ENCODE peak calls at places on chromosomes 1 and 21, in four cellular contexts. One of them, this sample, is unnamed.

GRCh38 chr1:89882348-89883029 is 61.7 kb downstream of the LRRC8D start:
- DNase-seq in GM23248: no peak
- DNase-seq in mucosa of descending colon: no peak
- DNase-seq in effector memory CD4-positive, alpha-beta T cell: no peak
- DNase-seq in this sample: no peak

GRCh38 chr1:15106608-15107007 is 46.9 kb upstream of the TMEM51 start:
- DNase-seq in GM23248: no peak
- DNase-seq in mucosa of descending colon: peak; percentile 43
- DNase-seq in effector memory CD4-positive, alpha-beta T cell: no peak
- DNase-seq in this sample: no peak

GRCh38 chr1:180881806-180882509 is 30.7 kb upstream of the KIAA1614 start:
- DNase-seq in GM23248: peak; percentile 79
- DNase-seq in mucosa of descending colon: no peak
- DNase-seq in effector memory CD4-positive, alpha-beta T cell: no peak
- DNase-seq in this sample: no peak

GRCh38 chr1:31788825-31789256 is 24.7 kb upstream of the ADGRB2 start:
- DNase-seq in GM23248: peak; percentile 91
- DNase-seq in mucosa of descending colon: no peak
- DNase-seq in effector memory CD4-positive, alpha-beta T cell: no peak
- DNase-seq in this sample: peak; percentile 21

GRCh38 chr1:23369335-23370013 is at the start of gene ZNF436:
- DNase-seq in GM23248: peak; percentile 85
- DNase-seq in mucosa of descending colon: peak; percentile 57
- DNase-seq in effector memory CD4-positive, alpha-beta T cell: no peak
- DNase-seq in this sample: no peak

GRCh38 chr1:200184196-200184595 is 156.7 kb downstream of the NR5A2 start:
- DNase-seq in GM23248: peak; percentile 93
- DNase-seq in mucosa of descending colon: peak; percentile 53
- DNase-seq in effector memory CD4-positive, alpha-beta T cell: no peak
- DNase-seq in this sample: no peak

GRCh38 chr1:223733898-223734852 is 21.8 kb downstream of the CAPN2 start:
- DNase-seq in GM23248: no peak
- DNase-seq in mucosa of descending colon: peak; percentile 51
- DNase-seq in effector memory CD4-positive, alpha-beta T cell: no peak
- DNase-seq in this sample: no peak

GRCh38 chr1:236338096-236338495 is 56.0 kb upstream of the EDARADD start:
- DNase-seq in GM23248: peak; percentile 58
- DNase-seq in mucosa of descending colon: no peak
- DNase-seq in effector memory CD4-positive, alpha-beta T cell: no peak
- DNase-seq in this sample: no peak

GRCh38 chr1:247487057-247487456 is 29.2 kb upstream of the OR2B11 start:
- DNase-seq in GM23248: peak; percentile 66
- DNase-seq in mucosa of descending colon: no peak
- DNase-seq in effector memory CD4-positive, alpha-beta T cell: peak; percentile 12
- DNase-seq in this sample: no peak

GRCh38 chr21:39536835-39537234 is 75.9 kb upstream of the B3GALT5 start:
- DNase-seq in GM23248: no peak
- DNase-seq in mucosa of descending colon: no peak
- DNase-seq in effector memory CD4-positive, alpha-beta T cell: no peak
- DNase-seq in this sample: no peak

GRCh38 chr1:155479205-155479604 is 83.4 kb downstream of the ASH1L start:
- DNase-seq in GM23248: peak; percentile 72
- DNase-seq in mucosa of descending colon: no peak
- DNase-seq in effector memory CD4-positive, alpha-beta T cell: no peak
- DNase-seq in this sample: no peak

DNA sequence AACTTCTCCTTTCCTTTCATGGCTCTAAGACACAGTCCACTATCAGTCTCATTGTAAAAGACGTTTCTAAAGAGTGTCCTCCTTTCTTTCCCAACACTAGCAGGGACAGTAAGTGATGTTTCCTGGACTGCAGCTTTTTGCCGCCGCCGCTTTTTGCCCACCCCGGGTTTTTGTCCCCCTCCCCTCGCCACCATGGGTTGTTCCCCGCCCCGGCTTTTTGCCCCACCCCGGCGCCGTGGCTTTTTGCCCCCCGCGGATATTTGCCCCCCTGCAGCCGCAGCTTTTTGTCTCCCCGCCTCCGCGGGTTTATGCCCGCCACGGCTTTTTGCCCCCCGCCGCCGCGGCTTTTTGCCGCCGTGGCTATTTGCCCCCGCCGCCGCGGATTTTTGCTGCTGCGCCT is 95.2 kb downstream of the TPTE start:
- DNase-seq in GM23248: no peak
- DNase-seq in mucosa of descending colon: no peak
- DNase-seq in effector memory CD4-positive, alpha-beta T cell: no peak
- DNase-seq in this sample: no peak
- H3K9me3 ChIP-seq in GM23248: peaks cover 11% of the 10 kb centered on the region
- H3K9me3 ChIP-seq in mucosa of descending colon: peaks cover 81% of the 10 kb centered on the region
- H3K9me3 ChIP-seq in effector memory CD4-positive, alpha-beta T cell: peaks cover 4% of the 10 kb centered on the region
- H3K9me3 ChIP-seq in this sample: peaks cover 7% of the 10 kb centered on the region

GRCh38 chr1:234141006-234141405 is 232.2 kb upstream of the COA6 start:
- DNase-seq in GM23248: no peak
- DNase-seq in mucosa of descending colon: no peak
- DNase-seq in effector memory CD4-positive, alpha-beta T cell: no peak
- DNase-seq in this sample: no peak
- H3K9me3 ChIP-seq in GM23248: no peaks in the 10 kb centered on the region
- H3K9me3 ChIP-seq in mucosa of descending colon: no peaks in the 10 kb centered on the region
- H3K9me3 ChIP-seq in effector memory CD4-positive, alpha-beta T cell: no peaks in the 10 kb centered on the region
- H3K9me3 ChIP-seq in this sample: no peaks in the 10 kb centered on the region

GRCh38 chr1:29581256-29581655 is 344.9 kb downstream of the PTPRU start:
- DNase-seq in GM23248: peak; percentile 28
- DNase-seq in mucosa of descending colon: no peak
- DNase-seq in effector memory CD4-positive, alpha-beta T cell: no peak
- DNase-seq in this sample: no peak
- H3K9me3 ChIP-seq in GM23248: no peaks in the 10 kb centered on the region
- H3K9me3 ChIP-seq in mucosa of descending colon: no peaks in the 10 kb centered on the region
- H3K9me3 ChIP-seq in effector memory CD4-positive, alpha-beta T cell: no peaks in the 10 kb centered on the region
- H3K9me3 ChIP-seq in this sample: no peaks in the 10 kb centered on the region

DNA sequence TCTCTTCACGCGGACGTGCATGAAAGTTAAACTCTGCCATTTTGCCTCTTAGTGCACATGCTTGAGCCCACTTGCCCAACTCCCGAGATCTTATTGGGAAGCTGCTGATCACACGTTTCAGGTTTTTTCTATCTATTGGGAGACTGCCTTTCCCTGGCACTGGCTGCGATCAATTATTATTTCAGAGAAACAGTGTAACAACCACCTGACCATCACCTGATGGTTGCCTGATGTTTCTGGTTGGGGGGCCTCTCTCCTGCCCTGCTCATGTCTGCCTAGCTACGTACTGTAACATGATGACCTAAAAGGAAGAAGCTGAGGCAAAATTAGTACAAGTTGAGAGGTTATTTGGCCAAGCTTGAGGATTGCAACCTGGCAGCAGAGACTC is 58.2 kb downstream of the OLFML3 start:
- DNase-seq in GM23248: no peak
- DNase-seq in mucosa of descending colon: no peak
- DNase-seq in effector memory CD4-positive, alpha-beta T cell: no peak
- DNase-seq in this sample: no peak
- H3K9me3 ChIP-seq in GM23248: no peaks in the 10 kb centered on the region
- H3K9me3 ChIP-seq in mucosa of descending colon: no peaks in the 10 kb centered on the region
- H3K9me3 ChIP-seq in effector memory CD4-positive, alpha-beta T cell: no peaks in the 10 kb centered on the region
- H3K9me3 ChIP-seq in this sample: no peaks in the 10 kb centered on the region

DNA sequence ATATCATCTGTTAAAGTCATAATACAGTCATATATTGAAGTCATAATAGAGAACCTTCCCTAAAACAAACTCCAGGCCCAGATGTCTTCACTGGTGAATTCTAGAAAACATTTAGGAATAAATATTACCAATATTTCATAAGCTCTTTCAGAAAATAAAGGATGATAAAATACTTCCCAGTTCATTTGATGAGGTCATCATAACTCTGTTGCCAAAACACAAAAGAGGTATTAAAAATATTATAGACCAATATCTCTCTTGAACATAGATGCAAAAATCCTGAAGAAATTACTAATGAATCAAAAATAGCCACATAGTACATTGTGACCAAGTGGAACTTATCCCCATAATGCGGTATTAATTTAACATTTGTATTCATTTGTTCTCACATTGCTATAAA is 132.4 kb upstream of the ZP4 start:
- DNase-seq in GM23248: no peak
- DNase-seq in mucosa of descending colon: no peak
- DNase-seq in effector memory CD4-positive, alpha-beta T cell: no peak
- DNase-seq in this sample: no peak
- H3K9me3 ChIP-seq in GM23248: no peaks in the 10 kb centered on the region
- H3K9me3 ChIP-seq in mucosa of descending colon: no peaks in the 10 kb centered on the region
- H3K9me3 ChIP-seq in effector memory CD4-positive, alpha-beta T cell: no peaks in the 10 kb centered on the region
- H3K9me3 ChIP-seq in this sample: no peaks in the 10 kb centered on the region

GRCh38 chr21:24896735-24897124 is 710.6 kb downstream of the MRPL39 start:
- DNase-seq in GM23248: no peak
- DNase-seq in mucosa of descending colon: no peak
- DNase-seq in effector memory CD4-positive, alpha-beta T cell: no peak
- DNase-seq in this sample: no peak

GRCh38 chr21:24895885-24896734 is 711.2 kb downstream of the MRPL39 start:
- DNase-seq in GM23248: peak; percentile 5
- DNase-seq in mucosa of descending colon: no peak
- DNase-seq in effector memory CD4-positive, alpha-beta T cell: no peak
- DNase-seq in this sample: no peak

GRCh38 chr21:24897883-24898282 is 709.4 kb downstream of the MRPL39 start:
- DNase-seq in GM23248: no peak
- DNase-seq in mucosa of descending colon: no peak
- DNase-seq in effector memory CD4-positive, alpha-beta T cell: no peak
- DNase-seq in this sample: no peak

GRCh38 chr21:24899138-24899537 is 708.1 kb downstream of the MRPL39 start:
- DNase-seq in GM23248: no peak
- DNase-seq in mucosa of descending colon: no peak
- DNase-seq in effector memory CD4-positive, alpha-beta T cell: no peak
- DNase-seq in this sample: no peak

GRCh38 chr21:24894324-24894723 is 713.0 kb downstream of the MRPL39 start:
- DNase-seq in GM23248: no peak
- DNase-seq in mucosa of descending colon: no peak
- DNase-seq in effector memory CD4-positive, alpha-beta T cell: no peak
- DNase-seq in this sample: no peak
- H3K9me3 ChIP-seq in GM23248: no peaks in the 10 kb centered on the region
- H3K9me3 ChIP-seq in mucosa of descending colon: no peaks in the 10 kb centered on the region
- H3K9me3 ChIP-seq in effector memory CD4-positive, alpha-beta T cell: no peaks in the 10 kb centered on the region
- H3K9me3 ChIP-seq in this sample: no peaks in the 10 kb centered on the region

DNA sequence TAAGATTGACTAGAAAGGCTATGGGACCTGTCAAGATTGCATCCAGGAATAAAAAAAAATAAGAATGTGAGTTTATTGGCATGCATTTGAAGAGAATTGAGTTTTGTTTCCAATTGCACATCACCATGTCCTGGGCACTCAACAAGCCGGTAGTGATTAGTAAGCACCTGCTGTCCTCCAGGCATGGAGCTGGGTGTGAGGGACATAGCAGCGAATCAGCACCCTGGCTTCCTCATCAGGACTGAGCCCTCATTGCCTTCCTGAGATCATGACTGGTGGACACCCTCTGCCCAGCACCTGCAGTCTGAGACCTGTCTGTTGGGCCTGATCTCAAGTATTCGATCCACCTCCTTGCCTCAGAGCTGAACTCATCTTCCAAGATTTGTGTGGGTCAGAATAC is 26.8 kb downstream of the S100A6 start:
- DNase-seq in GM23248: no peak
- DNase-seq in mucosa of descending colon: no peak
- DNase-seq in effector memory CD4-positive, alpha-beta T cell: no peak
- DNase-seq in this sample: no peak
- H3K9me3 ChIP-seq in GM23248: no peaks in the 10 kb centered on the region
- H3K9me3 ChIP-seq in mucosa of descending colon: no peaks in the 10 kb centered on the region
- H3K9me3 ChIP-seq in effector memory CD4-positive, alpha-beta T cell: no peaks in the 10 kb centered on the region
- H3K9me3 ChIP-seq in this sample: no peaks in the 10 kb centered on the region

DNA sequence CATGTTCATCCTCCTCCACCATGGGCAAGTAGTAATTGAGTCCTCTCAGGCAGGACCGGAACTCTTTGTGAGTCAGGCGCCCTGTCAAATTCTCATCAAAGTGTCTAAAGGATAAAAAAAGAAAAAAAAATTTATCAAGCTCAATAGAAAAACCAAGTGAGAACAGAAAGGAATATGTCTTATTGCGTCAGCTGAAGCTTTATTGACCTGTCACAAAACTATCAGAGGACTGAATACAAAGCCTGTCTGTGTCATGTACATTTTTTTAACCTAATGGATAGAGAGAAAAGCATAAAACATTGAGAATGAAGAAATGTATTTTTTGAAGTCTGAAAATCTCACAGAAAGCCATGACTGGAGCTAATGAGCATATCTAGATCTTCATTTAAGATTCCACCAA is 8.7 kb downstream of the OR10Z1 start:
- DNase-seq in GM23248: no peak
- DNase-seq in mucosa of descending colon: no peak
- DNase-seq in effector memory CD4-positive, alpha-beta T cell: no peak
- DNase-seq in this sample: no peak
- H3K9me3 ChIP-seq in GM23248: no peaks in the 10 kb centered on the region
- H3K9me3 ChIP-seq in mucosa of descending colon: no peaks in the 10 kb centered on the region
- H3K9me3 ChIP-seq in effector memory CD4-positive, alpha-beta T cell: no peaks in the 10 kb centered on the region
- H3K9me3 ChIP-seq in this sample: no peaks in the 10 kb centered on the region